ENCODE peak calls at places on chromosomes 6 and 20, in six cellular contexts. B is cardiac muscle cell, L is thoracic aorta, K is pancreas, G is transverse colon, X is left ventricle myocardium inferior. T is an unnamed sample.

GRCh38 chr6:125598422-125598821 is 151.0 kb upstream of the HEY2 start:
- DNase-seq in B (peak; percentile 84), L (peak; percentile 76), K (no peak), X (peak; percentile 43), G (peak; percentile 27), T (no peak)

GRCh38 chr6:130796313-130796905 is 30.8 kb upstream of the SMLR1 start:
- DNase-seq in L (no peak), K (no peak), X (no peak), B (peak; percentile 84), G (no peak), T (no peak)

GRCh38 chr20:22560817-22561216 is 23.6 kb downstream of the FOXA2 start:
- DNase-seq in G (no peak), B (no peak), X (no peak), K (no peak), L (no peak), T (no peak)

GRCh38 chr20:58638467-58639181 is 12.5 kb upstream of the STX16 start:
- DNase-seq in B (no peak), L (no peak), K (no peak), G (no peak), X (no peak), T (peak; percentile 68)

GRCh38 chr6:37054171-37054570 is 48.7 kb downstream of the FGD2 start:
- DNase-seq in X (no peak), G (no peak), B (no peak), L (no peak), K (no peak), T (no peak)

GRCh38 chr6:113858067-113858604 is 991 bp downstream of the MARCKS start:
- DNase-seq in X (peak; percentile 29), L (no peak), G (peak; percentile 54), K (peak; percentile 59), B (peak; percentile 54), T (peak; percentile 58)

GRCh38 chr6:2505624-2506023 is 245.1 kb downstream of the MYLK4 start:
- DNase-seq in G (no peak), K (no peak), X (no peak), B (peak; percentile 72), L (no peak), T (no peak)

GRCh38 chr6:29722773-29723665 is at the start of gene HLA-F:
- DNase-seq in X (peak; percentile 85), K (peak; percentile 52), L (peak; percentile 84), B (peak; percentile 83), G (peak; percentile 93), T (no peak)

GRCh38 chr6:79666633-79667032 is 35.5 kb downstream of the SH3BGRL2 start:
- DNase-seq in G (no peak), K (no peak), X (no peak), B (no peak), L (no peak), T (no peak)

GRCh38 chr20:44083220-44083933 is 103.6 kb downstream of the JPH2 start:
- DNase-seq in B (no peak), L (no peak), K (no peak), G (no peak), X (peak; percentile 78), T (peak; percentile 82)

GRCh38 chr6:127376685-127377084 is 33.3 kb upstream of the ECHDC1 start:
- DNase-seq in G (no peak), L (no peak), X (no peak), K (no peak), B (no peak), T (no peak)

GRCh38 chr6:27604986-27605385 is 132.1 kb upstream of the ZNF184 start:
- DNase-seq in G (no peak), K (no peak), L (no peak), B (peak; percentile 22), X (no peak), T (no peak)

GRCh38 chr6:35302604-35303218 is 5.1 kb downstream of the DEF6 start:
- DNase-seq in L (no peak), X (peak; percentile 33), K (no peak), B (peak; percentile 29), G (peak; percentile 82), T (no peak)

GRCh38 chr6:17583811-17584210 is 16.3 kb upstream of the FAM8A1 start:
- DNase-seq in X (no peak), B (peak; percentile 60), G (no peak), L (no peak), K (no peak), T (no peak)

GRCh38 chr6:1602356-1602713 is 7.4 kb upstream of the FOXC1 start:
- DNase-seq in G (no peak), X (no peak), L (no peak), B (no peak), K (no peak), T (no peak)

GRCh38 chr20:59004493-59004762 is 2.6 kb downstream of the CTSZ start:
- DNase-seq in L (no peak), G (peak; percentile 80), K (no peak), X (peak; percentile 61), B (no peak), T (peak; percentile 82)

GRCh38 chr6:12584631-12585405 is 131.7 kb upstream of the PHACTR1 start:
- DNase-seq in X (no peak), K (no peak), L (no peak), B (peak; percentile 54), G (no peak), T (no peak)

GRCh38 chr6:154386848-154387717 is 30.5 kb upstream of the IPCEF1 start:
- DNase-seq in L (no peak), X (no peak), K (no peak), B (peak; percentile 88), G (no peak), T (no peak)

GRCh38 chr6:117613920-117614535 is 11.7 kb upstream of the GOPC start:
- DNase-seq in G (no peak), X (no peak), L (no peak), K (no peak), B (no peak), T (no peak)

GRCh38 chr20:38806855-38807655 is 1.6 kb downstream of the PPP1R16B start:
- DNase-seq in G (peak; percentile 36), L (no peak), X (no peak), B (no peak), K (no peak), T (no peak)

GRCh38 chr6:73027691-73028090 is 197.6 kb downstream of the KHDC1L start:
- DNase-seq in G (no peak), X (no peak), B (no peak), L (no peak), K (no peak), T (no peak)

GRCh38 chr20:46359233-46359751 is 47.1 kb downstream of the ELMO2 start:
- DNase-seq in X (no peak), K (no peak), G (no peak), B (no peak), L (no peak), T (no peak)

GRCh38 chr6:166078294-166078693 is 89.4 kb downstream of the TBXT start:
- DNase-seq in X (no peak), L (no peak), K (no peak), G (no peak), B (peak; percentile 90), T (no peak)

GRCh38 chr6:146433881-146434741 is 109.5 kb upstream of the RAB32 start:
- DNase-seq in X (no peak), L (no peak), K (peak; percentile 13), G (no peak), B (peak; percentile 35), T (no peak)

GRCh38 chr6:142387997-142388815 is 86.4 kb downstream of the ADGRG6 start:
- DNase-seq in B (peak; percentile 78), K (no peak), L (no peak), G (no peak), X (no peak), T (no peak)

GRCh38 chr6:79077680-79078056 is 386 bp downstream of the PHIP start:
- DNase-seq in K (peak; percentile 53), X (no peak), G (peak; percentile 53), B (no peak), L (peak; percentile 1), T (no peak)

GRCh38 chr6:158316022-158316421 is 3.8 kb downstream of the TULP4 start:
- DNase-seq in B (no peak), K (no peak), G (no peak), X (no peak), L (no peak), T (no peak)

GRCh38 chr6:78552435-78552834 is 314.9 kb upstream of the IRAK1BP1 start:
- DNase-seq in K (no peak), X (no peak), G (no peak), B (no peak), L (no peak), T (no peak)

GRCh38 chr6:90093558-90094073 is 199.3 kb downstream of the GJA10 start:
- DNase-seq in K (no peak), B (no peak), L (no peak), G (no peak), X (no peak), T (no peak)
- H3K4me1 ChIP-seq in K (no peaks in the 10 kb centered on the region), B (no peaks in the 10 kb centered on the region), L (peaks cover 14% of the 10 kb centered on the region), G (no peaks in the 10 kb centered on the region), X (peaks cover 19% of the 10 kb centered on the region), T (peaks cover 21% of the 10 kb centered on the region)

GRCh38 chr6:32109114-32109764 is at the start of gene TNXB:
- DNase-seq in X (peak; percentile 59), G (peak; percentile 35), K (no peak), L (no peak), B (no peak), T (no peak)
- H3K4me1 ChIP-seq in X (peaks cover 89% of the 10 kb centered on the region), G (peaks cover 40% of the 10 kb centered on the region), K (no peaks in the 10 kb centered on the region), L (peaks cover 39% of the 10 kb centered on the region), B (peaks cover 7% of the 10 kb centered on the region), T (peaks cover 28% of the 10 kb centered on the region)

DNA sequence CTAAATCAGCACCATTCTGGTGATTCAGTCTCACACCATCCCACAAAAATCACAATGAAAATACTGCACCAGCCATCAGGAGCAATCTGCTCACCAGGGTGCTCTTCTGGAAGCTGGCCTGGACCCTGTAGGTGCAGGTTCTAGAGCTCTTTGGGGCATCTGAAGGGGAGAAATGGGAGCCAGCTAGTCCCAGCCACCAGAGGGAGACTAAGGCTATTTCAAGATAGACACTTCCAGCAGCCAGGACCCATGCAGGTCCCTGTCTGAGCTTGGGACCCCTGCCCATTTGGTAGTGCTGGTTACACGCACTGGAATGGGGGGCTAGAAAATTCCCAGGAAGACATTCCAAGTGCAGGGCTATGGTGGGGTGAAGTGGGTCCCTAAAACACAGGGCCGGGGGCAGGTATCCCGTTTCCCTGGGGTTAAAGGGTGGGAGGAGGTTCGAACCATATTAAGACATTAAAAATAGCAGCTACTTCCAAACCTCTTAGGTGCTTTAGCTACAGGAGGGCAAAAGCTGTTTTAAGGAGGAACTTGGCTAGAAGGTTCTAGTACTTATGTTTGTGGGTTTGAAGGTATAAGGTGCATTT is 156.5 kb downstream of the NFATC2 start:
- DNase-seq in B (peak; percentile 62), K (no peak), L (no peak), G (peak; percentile 28), X (no peak), T (peak; percentile 66)
- H3K4me1 ChIP-seq in B (peaks cover 2% of the 10 kb centered on the region), K (peaks cover 45% of the 10 kb centered on the region), L (no peaks in the 10 kb centered on the region), G (peaks cover 12% of the 10 kb centered on the region), X (peaks cover 25% of the 10 kb centered on the region), T (peaks cover 28% of the 10 kb centered on the region)

GRCh38 chr20:33817411-33817810 is 6.3 kb downstream of the CHMP4B start:
- DNase-seq in B (no peak), G (no peak), X (no peak), K (no peak), L (no peak), T (no peak)
- H3K4me1 ChIP-seq in B (peaks cover 19% of the 10 kb centered on the region), G (peaks cover 66% of the 10 kb centered on the region), X (peaks cover 100% of the 10 kb centered on the region), K (peaks cover 24% of the 10 kb centered on the region), L (peaks cover 35% of the 10 kb centered on the region), T (peaks cover 5% of the 10 kb centered on the region)